ENCODE peak calls at places on chromosomes 2 and 18, in seven cellular contexts. U, N, B, F, D, L and K are unnamed samples.

GRCh38 chr2:133919285-133919684 is 334.6 kb upstream of the MGAT5 start:
- DNase-seq in U (no peak), N (no peak), B (no peak), F (no peak), D (no peak), L (no peak), K (no peak)

GRCh38 chr2:224890407-224890806 is 151.9 kb downstream of the DOCK10 start:
- DNase-seq in U (no peak), N (no peak), B (no peak), F (no peak), D (no peak), L (no peak), K (no peak)

GRCh38 chr2:217314021-217314460 is 454.2 kb upstream of the TNP1 start:
- DNase-seq in U (peak), N (no peak), B (no peak), F (no peak), D (no peak), L (no peak), K (no peak)

GRCh38 chr2:17445744-17446143 is 72.5 kb downstream of the RAD51AP2 start:
- DNase-seq in U (no peak), N (no peak), B (no peak), F (no peak), D (no peak), L (no peak), K (no peak)

GRCh38 chr18:31977270-31977872 is 34.4 kb upstream of the TRAPPC8 start:
- DNase-seq in U (peak), N (peak), B (peak), F (peak), D (peak), L (no peak), K (no peak)

GRCh38 chr2:62576276-62576939 is 70.4 kb upstream of the TMEM17 start:
- DNase-seq in U (no peak), N (no peak), B (no peak), F (no peak), D (peak), L (no peak), K (no peak)

GRCh38 chr2:167249197-167249596 is 360.9 kb downstream of the XIRP2 start:
- DNase-seq in U (peak), N (no peak), B (no peak), F (no peak), D (no peak), L (no peak), K (no peak)

GRCh38 chr2:72012886-72013574 is 134.6 kb downstream of the CYP26B1 start:
- DNase-seq in U (peak), N (no peak), B (peak), F (peak), D (no peak), L (no peak), K (no peak)

GRCh38 chr2:24492283-24493272 is 1.5 kb downstream of the NCOA1 start:
- DNase-seq in U (peak), N (peak), B (peak), F (no peak), D (no peak), L (no peak), K (no peak)

GRCh38 chr2:241794250-241794823 is 14.7 kb upstream of the NEU4 start:
- DNase-seq in U (no peak), N (peak), B (no peak), F (no peak), D (no peak), L (no peak), K (no peak)

GRCh38 chr18:41038071-41038470 is 917.0 kb upstream of the PIK3C3 start:
- DNase-seq in U (no peak), N (no peak), B (no peak), F (no peak), D (no peak), L (no peak), K (no peak)

DNA sequence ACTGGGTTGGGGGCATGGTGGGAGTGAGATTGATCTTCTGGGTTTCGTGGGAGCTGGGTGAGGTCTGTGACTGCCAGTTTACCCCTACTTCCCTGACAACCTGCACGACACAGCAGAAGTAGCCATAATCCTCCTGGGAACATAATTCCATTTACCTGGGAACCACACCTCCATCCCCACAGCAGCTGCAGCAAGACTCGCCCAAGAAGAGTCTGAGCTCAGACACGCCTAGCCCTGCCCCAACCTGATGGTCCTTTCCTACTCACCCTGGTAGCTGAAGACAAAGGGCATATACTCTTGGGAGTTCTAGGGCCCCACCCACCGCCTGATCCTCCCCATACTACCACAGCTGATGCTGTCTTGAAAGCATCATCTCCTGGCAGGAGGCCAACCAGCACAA is 43.8 kb downstream of the FLACC1 start:
- DNase-seq in U (no peak), N (peak), B (no peak), F (no peak), D (no peak), L (no peak), K (no peak)
- TF ChIP-seq POLR2A in U (no peak), N (no peak), B (no peak), F (no peak), D (no peak), L (no peak), K (no peak)

DNA sequence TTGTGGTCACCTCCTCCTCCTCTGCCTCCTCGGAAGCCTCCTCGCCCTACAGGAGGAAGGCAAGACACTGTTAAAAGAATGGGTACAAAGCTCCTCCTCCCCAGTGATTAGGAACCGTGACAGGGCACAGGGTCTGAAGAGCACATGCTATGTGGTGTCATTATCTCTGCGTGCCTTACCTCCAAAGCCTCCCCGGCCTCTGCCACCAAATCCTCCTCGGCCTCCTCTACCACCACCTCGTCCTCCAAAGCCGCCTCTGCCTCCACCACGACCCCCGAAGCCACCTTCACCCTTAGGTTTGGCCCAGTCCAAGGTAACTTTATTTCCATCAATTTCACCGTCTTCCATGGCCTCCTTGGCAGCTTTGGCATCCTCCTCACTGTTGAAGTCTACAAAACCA is 9.1 kb downstream of the NCL start:
- DNase-seq in U (peak), N (no peak), B (no peak), F (no peak), D (no peak), L (no peak), K (no peak)
- TF ChIP-seq POLR2A in U (no peak), N (no peak), B (no peak), F (no peak), D (no peak), L (no peak), K (no peak)

GRCh38 chr2:68319397-68320117 is at the start of gene CNRIP1:
- DNase-seq in U (peak), N (peak), B (peak), F (peak), D (peak), L (peak), K (no peak)
- TF ChIP-seq POLR2A in U (no peak), N (peak), B (no peak), F (peak), D (peak), L (peak), K (no peak)

GRCh38 chr2:149899390-149899789 is 311.8 kb upstream of the MMADHC start:
- DNase-seq in U (no peak), N (no peak), B (no peak), F (no peak), D (no peak), L (no peak), K (no peak)

GRCh38 chr2:149894760-149895159 is 307.2 kb upstream of the MMADHC start:
- DNase-seq in U (peak), N (no peak), B (peak), F (no peak), D (no peak), L (no peak), K (no peak)

DNA sequence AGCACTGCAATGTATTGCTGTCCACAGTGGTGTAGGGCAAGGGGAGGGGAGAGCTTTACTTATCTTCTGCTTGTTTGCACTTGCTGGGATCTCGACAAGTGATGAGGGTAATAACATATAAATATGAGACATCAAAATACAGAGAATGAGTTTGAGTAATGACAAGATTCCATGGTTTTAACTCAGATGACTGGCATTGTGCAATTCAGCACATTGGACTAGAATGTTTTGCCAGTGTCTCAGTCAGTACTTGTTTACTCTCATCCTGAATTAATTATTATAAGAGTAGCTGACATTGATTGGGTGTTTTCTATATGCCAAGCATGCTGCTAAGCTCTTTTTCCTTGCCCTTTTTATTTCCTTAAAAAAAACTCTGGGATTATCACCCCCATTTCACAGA is 306.7 kb upstream of the MMADHC start:
- DNase-seq in U (no peak), N (no peak), B (no peak), F (no peak), D (no peak), L (no peak), K (no peak)
- TF ChIP-seq POLR2A in U (no peak), N (no peak), B (no peak), F (no peak), D (no peak), L (no peak), K (no peak)

GRCh38 chr2:23027396-23027795 is 357.6 kb upstream of the KLHL29 start:
- DNase-seq in U (no peak), N (no peak), B (no peak), F (peak), D (no peak), L (no peak), K (no peak)
- TF ChIP-seq POLR2A in U (no peak), N (no peak), B (no peak), F (no peak), D (no peak), L (no peak), K (no peak)